ENCODE peak calls at places on chromosomes 1 and 21, in six cellular contexts. One of them, this sample, is unnamed.

GRCh38 chr1:214700381-214700780 is 97.4 kb downstream of the CENPF start:
- DNase-seq in Caco-2: no peak
- DNase-seq in activated CD4-positive, alpha-beta T cell treated with anti-CD3 and anti-CD28 coated beads, Interleukin-2, amount 50 U/mL, for 48 hours: no peak
- DNase-seq in myocyte: no peak
- DNase-seq in activated naive CD4-positive, alpha-beta T cell: no peak
- DNase-seq in Caki2: no peak
- DNase-seq in this sample: no peak

GRCh38 chr1:18819986-18820790 is 39.3 kb downstream of the TAS1R2 start:
- DNase-seq in myocyte: no peak
- DNase-seq in activated naive CD4-positive, alpha-beta T cell: no peak
- DNase-seq in Caco-2: no peak
- DNase-seq in activated CD4-positive, alpha-beta T cell treated with anti-CD3 and anti-CD28 coated beads, Interleukin-2, amount 50 U/mL, for 48 hours: no peak
- DNase-seq in Caki2: no peak
- DNase-seq in this sample: no peak

GRCh38 chr1:227357229-227358078 is 39.2 kb upstream of the CDC42BPA start:
- DNase-seq in Caco-2: peak
- DNase-seq in Caki2: peak
- DNase-seq in activated CD4-positive, alpha-beta T cell treated with anti-CD3 and anti-CD28 coated beads, Interleukin-2, amount 50 U/mL, for 48 hours: no peak
- DNase-seq in activated naive CD4-positive, alpha-beta T cell: no peak
- DNase-seq in myocyte: peak
- DNase-seq in this sample: no peak

GRCh38 chr1:151811181-151811580 is 6.0 kb upstream of the LINGO4 start:
- DNase-seq in activated CD4-positive, alpha-beta T cell treated with anti-CD3 and anti-CD28 coated beads, Interleukin-2, amount 50 U/mL, for 48 hours: no peak
- DNase-seq in activated naive CD4-positive, alpha-beta T cell: no peak
- DNase-seq in Caco-2: no peak
- DNase-seq in myocyte: peak
- DNase-seq in Caki2: no peak
- DNase-seq in this sample: no peak

GRCh38 chr1:157178490-157178889 is 40.3 kb upstream of the ETV3 start:
- DNase-seq in activated naive CD4-positive, alpha-beta T cell: no peak
- DNase-seq in myocyte: no peak
- DNase-seq in Caki2: no peak
- DNase-seq in activated CD4-positive, alpha-beta T cell treated with anti-CD3 and anti-CD28 coated beads, Interleukin-2, amount 50 U/mL, for 48 hours: no peak
- DNase-seq in Caco-2: no peak
- DNase-seq in this sample: no peak

GRCh38 chr1:55702064-55702463 is 486.9 kb upstream of the USP24 start:
- DNase-seq in myocyte: no peak
- DNase-seq in Caco-2: peak
- DNase-seq in activated CD4-positive, alpha-beta T cell treated with anti-CD3 and anti-CD28 coated beads, Interleukin-2, amount 50 U/mL, for 48 hours: no peak
- DNase-seq in Caki2: no peak
- DNase-seq in activated naive CD4-positive, alpha-beta T cell: no peak
- DNase-seq in this sample: no peak

GRCh38 chr21:42280356-42281195 is 34.6 kb downstream of the TFF3 start:
- DNase-seq in activated naive CD4-positive, alpha-beta T cell: no peak
- DNase-seq in Caco-2: no peak
- DNase-seq in Caki2: no peak
- DNase-seq in activated CD4-positive, alpha-beta T cell treated with anti-CD3 and anti-CD28 coated beads, Interleukin-2, amount 50 U/mL, for 48 hours: no peak
- DNase-seq in myocyte: no peak
- DNase-seq in this sample: no peak

GRCh38 chr1:221440658-221441057 is 301.2 kb downstream of the DUSP10 start:
- DNase-seq in activated CD4-positive, alpha-beta T cell treated with anti-CD3 and anti-CD28 coated beads, Interleukin-2, amount 50 U/mL, for 48 hours: no peak
- DNase-seq in Caki2: peak
- DNase-seq in Caco-2: no peak
- DNase-seq in myocyte: peak
- DNase-seq in activated naive CD4-positive, alpha-beta T cell: no peak
- DNase-seq in this sample: no peak

GRCh38 chr1:86618358-86618757 is 71.5 kb downstream of the CLCA4 start:
- DNase-seq in Caki2: no peak
- DNase-seq in activated CD4-positive, alpha-beta T cell treated with anti-CD3 and anti-CD28 coated beads, Interleukin-2, amount 50 U/mL, for 48 hours: no peak
- DNase-seq in activated naive CD4-positive, alpha-beta T cell: no peak
- DNase-seq in myocyte: no peak
- DNase-seq in Caco-2: no peak
- DNase-seq in this sample: no peak

GRCh38 chr1:167717351-167717750 is 4.4 kb upstream of the MPZL1 start:
- DNase-seq in Caco-2: no peak
- DNase-seq in Caki2: no peak
- DNase-seq in myocyte: no peak
- DNase-seq in activated naive CD4-positive, alpha-beta T cell: no peak
- DNase-seq in activated CD4-positive, alpha-beta T cell treated with anti-CD3 and anti-CD28 coated beads, Interleukin-2, amount 50 U/mL, for 48 hours: no peak
- DNase-seq in this sample: no peak

GRCh38 chr1:42973304-42973703 is 14.6 kb upstream of the SLC2A1 start:
- DNase-seq in myocyte: peak
- DNase-seq in Caki2: peak
- DNase-seq in activated CD4-positive, alpha-beta T cell treated with anti-CD3 and anti-CD28 coated beads, Interleukin-2, amount 50 U/mL, for 48 hours: no peak
- DNase-seq in Caco-2: no peak
- DNase-seq in activated naive CD4-positive, alpha-beta T cell: no peak
- DNase-seq in this sample: no peak

GRCh38 chr1:57167997-57168396 is 202.2 kb upstream of the C8B start:
- DNase-seq in Caco-2: no peak
- DNase-seq in activated CD4-positive, alpha-beta T cell treated with anti-CD3 and anti-CD28 coated beads, Interleukin-2, amount 50 U/mL, for 48 hours: no peak
- DNase-seq in Caki2: no peak
- DNase-seq in myocyte: no peak
- DNase-seq in activated naive CD4-positive, alpha-beta T cell: no peak
- DNase-seq in this sample: no peak

GRCh38 chr1:42947965-42948732 is 10.5 kb downstream of the SLC2A1 start:
- DNase-seq in Caki2: no peak
- DNase-seq in myocyte: no peak
- DNase-seq in Caco-2: no peak
- DNase-seq in activated naive CD4-positive, alpha-beta T cell: no peak
- DNase-seq in activated CD4-positive, alpha-beta T cell treated with anti-CD3 and anti-CD28 coated beads, Interleukin-2, amount 50 U/mL, for 48 hours: no peak
- DNase-seq in this sample: no peak

GRCh38 chr1:229169399-229169798 is 101.5 kb upstream of the RAB4A start:
- DNase-seq in activated CD4-positive, alpha-beta T cell treated with anti-CD3 and anti-CD28 coated beads, Interleukin-2, amount 50 U/mL, for 48 hours: no peak
- DNase-seq in Caco-2: no peak
- DNase-seq in Caki2: no peak
- DNase-seq in myocyte: no peak
- DNase-seq in activated naive CD4-positive, alpha-beta T cell: no peak
- DNase-seq in this sample: no peak

GRCh38 chr1:115400426-115400825 is 62.4 kb upstream of the NGF start:
- DNase-seq in activated CD4-positive, alpha-beta T cell treated with anti-CD3 and anti-CD28 coated beads, Interleukin-2, amount 50 U/mL, for 48 hours: no peak
- DNase-seq in myocyte: no peak
- DNase-seq in Caki2: no peak
- DNase-seq in activated naive CD4-positive, alpha-beta T cell: no peak
- DNase-seq in Caco-2: no peak
- DNase-seq in this sample: no peak

GRCh38 chr1:223695014-223695413 is 17.3 kb upstream of the CAPN2 start:
- DNase-seq in activated CD4-positive, alpha-beta T cell treated with anti-CD3 and anti-CD28 coated beads, Interleukin-2, amount 50 U/mL, for 48 hours: no peak
- DNase-seq in Caco-2: no peak
- DNase-seq in myocyte: no peak
- DNase-seq in activated naive CD4-positive, alpha-beta T cell: no peak
- DNase-seq in Caki2: no peak
- DNase-seq in this sample: no peak

GRCh38 chr1:52054496-52055065 is 410 bp downstream of the TXNDC12 start:
- DNase-seq in Caco-2: no peak
- DNase-seq in activated naive CD4-positive, alpha-beta T cell: no peak
- DNase-seq in Caki2: no peak
- DNase-seq in myocyte: no peak
- DNase-seq in activated CD4-positive, alpha-beta T cell treated with anti-CD3 and anti-CD28 coated beads, Interleukin-2, amount 50 U/mL, for 48 hours: no peak
- DNase-seq in this sample: no peak

GRCh38 chr1:237199026-237199425 is 157.0 kb downstream of the RYR2 start:
- DNase-seq in Caco-2: no peak
- DNase-seq in activated naive CD4-positive, alpha-beta T cell: no peak
- DNase-seq in activated CD4-positive, alpha-beta T cell treated with anti-CD3 and anti-CD28 coated beads, Interleukin-2, amount 50 U/mL, for 48 hours: no peak
- DNase-seq in Caki2: no peak
- DNase-seq in myocyte: no peak
- DNase-seq in this sample: no peak

GRCh38 chr1:30923597-30923996 is 15.0 kb upstream of the SDC3 start:
- DNase-seq in myocyte: peak
- DNase-seq in activated CD4-positive, alpha-beta T cell treated with anti-CD3 and anti-CD28 coated beads, Interleukin-2, amount 50 U/mL, for 48 hours: no peak
- DNase-seq in activated naive CD4-positive, alpha-beta T cell: no peak
- DNase-seq in Caco-2: no peak
- DNase-seq in Caki2: no peak
- DNase-seq in this sample: no peak

GRCh38 chr1:180923024-180923841 is 10.5 kb downstream of the KIAA1614 start:
- DNase-seq in activated CD4-positive, alpha-beta T cell treated with anti-CD3 and anti-CD28 coated beads, Interleukin-2, amount 50 U/mL, for 48 hours: no peak
- DNase-seq in Caco-2: peak
- DNase-seq in myocyte: peak
- DNase-seq in activated naive CD4-positive, alpha-beta T cell: no peak
- DNase-seq in Caki2: peak
- DNase-seq in this sample: no peak

GRCh38 chr21:42611852-42612251 is 41.6 kb upstream of the PDE9A start:
- DNase-seq in Caki2: no peak
- DNase-seq in activated CD4-positive, alpha-beta T cell treated with anti-CD3 and anti-CD28 coated beads, Interleukin-2, amount 50 U/mL, for 48 hours: no peak
- DNase-seq in Caco-2: no peak
- DNase-seq in activated naive CD4-positive, alpha-beta T cell: no peak
- DNase-seq in myocyte: no peak
- DNase-seq in this sample: no peak

GRCh38 chr1:31881698-31882000 is 56.5 kb downstream of the PTP4A2 start:
- DNase-seq in Caki2: no peak
- DNase-seq in activated CD4-positive, alpha-beta T cell treated with anti-CD3 and anti-CD28 coated beads, Interleukin-2, amount 50 U/mL, for 48 hours: no peak
- DNase-seq in activated naive CD4-positive, alpha-beta T cell: no peak
- DNase-seq in Caco-2: peak
- DNase-seq in myocyte: no peak
- DNase-seq in this sample: no peak

GRCh38 chr1:245179706-245180105 is 24.9 kb downstream of the KIF26B start:
- DNase-seq in activated naive CD4-positive, alpha-beta T cell: no peak
- DNase-seq in activated CD4-positive, alpha-beta T cell treated with anti-CD3 and anti-CD28 coated beads, Interleukin-2, amount 50 U/mL, for 48 hours: no peak
- DNase-seq in Caco-2: no peak
- DNase-seq in Caki2: no peak
- DNase-seq in myocyte: peak
- DNase-seq in this sample: no peak

GRCh38 chr1:95233737-95234493 is at the start of gene RWDD3:
- DNase-seq in Caki2: peak
- DNase-seq in activated CD4-positive, alpha-beta T cell treated with anti-CD3 and anti-CD28 coated beads, Interleukin-2, amount 50 U/mL, for 48 hours: peak
- DNase-seq in myocyte: peak
- DNase-seq in Caco-2: peak
- DNase-seq in activated naive CD4-positive, alpha-beta T cell: peak
- DNase-seq in this sample: peak

GRCh38 chr1:169047074-169047473 is 59.4 kb upstream of the ATP1B1 start:
- DNase-seq in Caki2: no peak
- DNase-seq in Caco-2: no peak
- DNase-seq in activated CD4-positive, alpha-beta T cell treated with anti-CD3 and anti-CD28 coated beads, Interleukin-2, amount 50 U/mL, for 48 hours: no peak
- DNase-seq in activated naive CD4-positive, alpha-beta T cell: no peak
- DNase-seq in myocyte: no peak
- DNase-seq in this sample: no peak

GRCh38 chr1:162663086-162663485 is 30.8 kb downstream of the DDR2 start:
- DNase-seq in Caki2: no peak
- DNase-seq in activated CD4-positive, alpha-beta T cell treated with anti-CD3 and anti-CD28 coated beads, Interleukin-2, amount 50 U/mL, for 48 hours: no peak
- DNase-seq in myocyte: no peak
- DNase-seq in activated naive CD4-positive, alpha-beta T cell: no peak
- DNase-seq in Caco-2: no peak
- DNase-seq in this sample: no peak

GRCh38 chr1:53246261-53247134 is 8.2 kb upstream of the MAGOH start:
- DNase-seq in activated naive CD4-positive, alpha-beta T cell: no peak
- DNase-seq in myocyte: no peak
- DNase-seq in activated CD4-positive, alpha-beta T cell treated with anti-CD3 and anti-CD28 coated beads, Interleukin-2, amount 50 U/mL, for 48 hours: no peak
- DNase-seq in Caki2: no peak
- DNase-seq in Caco-2: no peak
- DNase-seq in this sample: no peak

GRCh38 chr1:55007626-55008025 is 8.9 kb downstream of the BSND start:
- DNase-seq in Caco-2: no peak
- DNase-seq in activated naive CD4-positive, alpha-beta T cell: no peak
- DNase-seq in activated CD4-positive, alpha-beta T cell treated with anti-CD3 and anti-CD28 coated beads, Interleukin-2, amount 50 U/mL, for 48 hours: no peak
- DNase-seq in Caki2: no peak
- DNase-seq in myocyte: no peak
- DNase-seq in this sample: no peak

GRCh38 chr1:24957016-24957807 is 27.1 kb upstream of the RUNX3 start:
- DNase-seq in Caco-2: no peak
- DNase-seq in activated naive CD4-positive, alpha-beta T cell: no peak
- DNase-seq in Caki2: no peak
- DNase-seq in myocyte: no peak
- DNase-seq in activated CD4-positive, alpha-beta T cell treated with anti-CD3 and anti-CD28 coated beads, Interleukin-2, amount 50 U/mL, for 48 hours: no peak
- DNase-seq in this sample: no peak

GRCh38 chr1:9296850-9297249 is 4.2 kb downstream of the SPSB1 start:
- DNase-seq in activated naive CD4-positive, alpha-beta T cell: no peak
- DNase-seq in Caco-2: no peak
- DNase-seq in myocyte: peak
- DNase-seq in Caki2: no peak
- DNase-seq in activated CD4-positive, alpha-beta T cell treated with anti-CD3 and anti-CD28 coated beads, Interleukin-2, amount 50 U/mL, for 48 hours: no peak
- DNase-seq in this sample: no peak

GRCh38 chr1:69567847-69568434 is at the start of gene LRRC7:
- DNase-seq in activated naive CD4-positive, alpha-beta T cell: no peak
- DNase-seq in activated CD4-positive, alpha-beta T cell treated with anti-CD3 and anti-CD28 coated beads, Interleukin-2, amount 50 U/mL, for 48 hours: peak
- DNase-seq in myocyte: peak
- DNase-seq in Caki2: peak
- DNase-seq in Caco-2: peak
- DNase-seq in this sample: no peak

GRCh38 chr1:209354111-209354839 is 229.2 kb upstream of the CAMK1G start:
- DNase-seq in myocyte: peak
- DNase-seq in Caco-2: peak
- DNase-seq in activated CD4-positive, alpha-beta T cell treated with anti-CD3 and anti-CD28 coated beads, Interleukin-2, amount 50 U/mL, for 48 hours: peak
- DNase-seq in activated naive CD4-positive, alpha-beta T cell: no peak
- DNase-seq in Caki2: peak
- DNase-seq in this sample: peak

GRCh38 chr1:227255086-227255732 is 63.1 kb downstream of the CDC42BPA start:
- DNase-seq in Caki2: no peak
- DNase-seq in Caco-2: no peak
- DNase-seq in activated CD4-positive, alpha-beta T cell treated with anti-CD3 and anti-CD28 coated beads, Interleukin-2, amount 50 U/mL, for 48 hours: no peak
- DNase-seq in myocyte: no peak
- DNase-seq in activated naive CD4-positive, alpha-beta T cell: no peak
- DNase-seq in this sample: no peak